ENCODE peak calls at places on chromosomes 5 and 9, in five cellular contexts. One of them, this sample, is unnamed.

GRCh38 chr5:110507972-110508371 is 218.5 kb downstream of the TMEM232 start:
- DNase-seq in LoVo: no peak
- DNase-seq in Calu3: no peak
- DNase-seq in RPMI7951: no peak
- DNase-seq in effector CD4-positive, alpha-beta T cell: no peak
- DNase-seq in this sample: no peak

GRCh38 chr5:51376504-51376903 is 6.7 kb upstream of the ISL1 start:
- DNase-seq in LoVo: no peak
- DNase-seq in Calu3: no peak
- DNase-seq in RPMI7951: no peak
- DNase-seq in effector CD4-positive, alpha-beta T cell: no peak
- DNase-seq in this sample: no peak

GRCh38 chr9:18405240-18405639 is 68.7 kb upstream of the ADAMTSL1 start:
- DNase-seq in LoVo: no peak
- DNase-seq in Calu3: no peak
- DNase-seq in RPMI7951: peak; percentile 89
- DNase-seq in effector CD4-positive, alpha-beta T cell: no peak
- DNase-seq in this sample: no peak

GRCh38 chr9:109728696-109729300 is 51.2 kb upstream of the PALM2AKAP2 start:
- DNase-seq in LoVo: no peak
- DNase-seq in Calu3: no peak
- DNase-seq in RPMI7951: no peak
- DNase-seq in effector CD4-positive, alpha-beta T cell: no peak
- DNase-seq in this sample: no peak

GRCh38 chr5:161988069-161988468 is 79.5 kb upstream of the GABRG2 start:
- DNase-seq in LoVo: no peak
- DNase-seq in Calu3: no peak
- DNase-seq in RPMI7951: no peak
- DNase-seq in effector CD4-positive, alpha-beta T cell: no peak
- DNase-seq in this sample: no peak

GRCh38 chr5:118857700-118858099 is 130.6 kb downstream of the DTWD2 start:
- DNase-seq in LoVo: no peak
- DNase-seq in Calu3: no peak
- DNase-seq in RPMI7951: no peak
- DNase-seq in effector CD4-positive, alpha-beta T cell: no peak
- DNase-seq in this sample: no peak

GRCh38 chr5:4987431-4987830 is 152.7 kb upstream of the ADAMTS16 start:
- DNase-seq in LoVo: no peak
- DNase-seq in Calu3: no peak
- DNase-seq in RPMI7951: no peak
- DNase-seq in effector CD4-positive, alpha-beta T cell: no peak
- DNase-seq in this sample: no peak

GRCh38 chr5:95624368-95624767 is 4.5 kb downstream of the GPR150 start:
- DNase-seq in LoVo: no peak
- DNase-seq in Calu3: no peak
- DNase-seq in RPMI7951: no peak
- DNase-seq in effector CD4-positive, alpha-beta T cell: no peak
- DNase-seq in this sample: no peak

GRCh38 chr9:117464941-117465616 is 50.2 kb upstream of the ASTN2 start:
- DNase-seq in LoVo: no peak
- DNase-seq in Calu3: no peak
- DNase-seq in RPMI7951: no peak
- DNase-seq in effector CD4-positive, alpha-beta T cell: no peak
- DNase-seq in this sample: no peak

GRCh38 chr5:31220968-31221367 is 27.5 kb downstream of the CDH6 start:
- DNase-seq in LoVo: no peak
- DNase-seq in Calu3: peak; percentile 15
- DNase-seq in RPMI7951: no peak
- DNase-seq in effector CD4-positive, alpha-beta T cell: no peak
- DNase-seq in this sample: no peak

GRCh38 chr9:130453487-130453886 is 8.7 kb downstream of the ASS1 start:
- DNase-seq in LoVo: no peak
- DNase-seq in Calu3: peak; percentile 72
- DNase-seq in RPMI7951: peak; percentile 86
- DNase-seq in effector CD4-positive, alpha-beta T cell: no peak
- DNase-seq in this sample: no peak

GRCh38 chr9:95822583-95823431 is 52.7 kb upstream of the ERCC6L2 start:
- DNase-seq in LoVo: peak; percentile 73
- DNase-seq in Calu3: no peak
- DNase-seq in RPMI7951: peak; percentile 93
- DNase-seq in effector CD4-positive, alpha-beta T cell: no peak
- DNase-seq in this sample: no peak

GRCh38 chr9:99419099-99419498 is 197.0 kb downstream of the SEC61B start:
- DNase-seq in LoVo: no peak
- DNase-seq in Calu3: no peak
- DNase-seq in RPMI7951: peak; percentile 32
- DNase-seq in effector CD4-positive, alpha-beta T cell: no peak
- DNase-seq in this sample: no peak

GRCh38 chr9:5355817-5356216 is 16.1 kb upstream of the RLN1 start:
- DNase-seq in LoVo: no peak
- DNase-seq in Calu3: no peak
- DNase-seq in RPMI7951: no peak
- DNase-seq in effector CD4-positive, alpha-beta T cell: no peak
- DNase-seq in this sample: no peak

GRCh38 chr9:33731625-33732024 is 63.7 kb upstream of the PRSS3 start:
- DNase-seq in LoVo: no peak
- DNase-seq in Calu3: no peak
- DNase-seq in RPMI7951: no peak
- DNase-seq in effector CD4-positive, alpha-beta T cell: no peak
- DNase-seq in this sample: no peak

GRCh38 chr9:109315889-109316640 is 4.8 kb downstream of the EPB41L4B start:
- DNase-seq in LoVo: peak; percentile 91
- DNase-seq in Calu3: peak; percentile 70
- DNase-seq in RPMI7951: peak; percentile 89
- DNase-seq in effector CD4-positive, alpha-beta T cell: no peak
- DNase-seq in this sample: peak; percentile 83

GRCh38 chr5:76670508-76670907 is 45.4 kb upstream of the F2R start:
- DNase-seq in LoVo: no peak
- DNase-seq in Calu3: no peak
- DNase-seq in RPMI7951: no peak
- DNase-seq in effector CD4-positive, alpha-beta T cell: no peak
- DNase-seq in this sample: no peak

GRCh38 chr9:97900738-97901565 is 21.3 kb downstream of the TRMO start:
- DNase-seq in LoVo: peak; percentile 61
- DNase-seq in Calu3: peak; percentile 34
- DNase-seq in RPMI7951: peak; percentile 52
- DNase-seq in effector CD4-positive, alpha-beta T cell: no peak
- DNase-seq in this sample: no peak

GRCh38 chr5:169426674-169427250 is 125.8 kb upstream of the SLIT3 start:
- DNase-seq in LoVo: no peak
- DNase-seq in Calu3: no peak
- DNase-seq in RPMI7951: no peak
- DNase-seq in effector CD4-positive, alpha-beta T cell: no peak
- DNase-seq in this sample: no peak

GRCh38 chr9:70589571-70590263 is 175.3 kb upstream of the KLF9 start:
- DNase-seq in LoVo: no peak
- DNase-seq in Calu3: no peak
- DNase-seq in RPMI7951: peak; percentile 66
- DNase-seq in effector CD4-positive, alpha-beta T cell: no peak
- DNase-seq in this sample: no peak

GRCh38 chr5:126007841-126008240 is 415.4 kb upstream of the GRAMD2B start:
- DNase-seq in LoVo: no peak
- DNase-seq in Calu3: no peak
- DNase-seq in RPMI7951: no peak
- DNase-seq in effector CD4-positive, alpha-beta T cell: no peak
- DNase-seq in this sample: no peak

This sample was measured in ureter.